ENCODE peak calls at places on chromosome 15, in eight cellular contexts. One of them, this sample, is unnamed.

GRCh38 chr15:25800761-25801515 is 62.2 kb downstream of the ATP10A start:
- DNase-seq in A549: no peak
- DNase-seq in brain microvascular endothelial cell: no peak
- DNase-seq in OCI-LY7: no peak
- DNase-seq in vagina: peak
- DNase-seq in neural progenitor cell: no peak
- DNase-seq in body of pancreas: no peak
- DNase-seq in transverse colon: no peak
- DNase-seq in this sample: peak

GRCh38 chr15:70281811-70282307 is 184.1 kb upstream of the TLE3 start:
- DNase-seq in A549: no peak
- DNase-seq in neural progenitor cell: no peak
- DNase-seq in transverse colon: no peak
- DNase-seq in body of pancreas: no peak
- DNase-seq in OCI-LY7: no peak
- DNase-seq in vagina: no peak
- DNase-seq in brain microvascular endothelial cell: peak
- DNase-seq in this sample: peak

GRCh38 chr15:95450413-95450812 is 880.1 kb upstream of the NR2F2 start:
- DNase-seq in OCI-LY7: no peak
- DNase-seq in brain microvascular endothelial cell: no peak
- DNase-seq in vagina: no peak
- DNase-seq in A549: no peak
- DNase-seq in body of pancreas: no peak
- DNase-seq in neural progenitor cell: no peak
- DNase-seq in transverse colon: no peak
- DNase-seq in this sample: no peak

GRCh38 chr15:76184640-76185020 is 124.8 kb downstream of the TMEM266 start:
- DNase-seq in OCI-LY7: no peak
- DNase-seq in brain microvascular endothelial cell: no peak
- DNase-seq in body of pancreas: no peak
- DNase-seq in vagina: no peak
- DNase-seq in neural progenitor cell: no peak
- DNase-seq in transverse colon: no peak
- DNase-seq in A549: no peak
- DNase-seq in this sample: no peak

GRCh38 chr15:83396071-83396470 is 51.1 kb upstream of the SH3GL3 start:
- DNase-seq in transverse colon: no peak
- DNase-seq in A549: no peak
- DNase-seq in body of pancreas: no peak
- DNase-seq in brain microvascular endothelial cell: no peak
- DNase-seq in OCI-LY7: no peak
- DNase-seq in vagina: no peak
- DNase-seq in neural progenitor cell: peak
- DNase-seq in this sample: no peak

GRCh38 chr15:40633178-40633577 is 39.1 kb downstream of the KNL1 start:
- DNase-seq in neural progenitor cell: no peak
- DNase-seq in body of pancreas: no peak
- DNase-seq in transverse colon: no peak
- DNase-seq in vagina: no peak
- DNase-seq in brain microvascular endothelial cell: peak
- DNase-seq in A549: peak
- DNase-seq in OCI-LY7: no peak
- DNase-seq in this sample: no peak

GRCh38 chr15:50810128-50810527 is 44.6 kb upstream of the SPPL2A start:
- DNase-seq in body of pancreas: no peak
- DNase-seq in A549: no peak
- DNase-seq in vagina: no peak
- DNase-seq in OCI-LY7: no peak
- DNase-seq in neural progenitor cell: no peak
- DNase-seq in brain microvascular endothelial cell: no peak
- DNase-seq in transverse colon: no peak
- DNase-seq in this sample: no peak

GRCh38 chr15:39502616-39503195 is 78.2 kb upstream of the THBS1 start:
- DNase-seq in OCI-LY7: no peak
- DNase-seq in vagina: no peak
- DNase-seq in brain microvascular endothelial cell: no peak
- DNase-seq in body of pancreas: no peak
- DNase-seq in neural progenitor cell: no peak
- DNase-seq in A549: no peak
- DNase-seq in transverse colon: no peak
- DNase-seq in this sample: no peak

GRCh38 chr15:70079831-70080230 is 17.9 kb downstream of the TLE3 start:
- DNase-seq in vagina: no peak
- DNase-seq in body of pancreas: no peak
- DNase-seq in OCI-LY7: no peak
- DNase-seq in brain microvascular endothelial cell: no peak
- DNase-seq in neural progenitor cell: no peak
- DNase-seq in A549: no peak
- DNase-seq in transverse colon: no peak
- DNase-seq in this sample: no peak

DNA sequence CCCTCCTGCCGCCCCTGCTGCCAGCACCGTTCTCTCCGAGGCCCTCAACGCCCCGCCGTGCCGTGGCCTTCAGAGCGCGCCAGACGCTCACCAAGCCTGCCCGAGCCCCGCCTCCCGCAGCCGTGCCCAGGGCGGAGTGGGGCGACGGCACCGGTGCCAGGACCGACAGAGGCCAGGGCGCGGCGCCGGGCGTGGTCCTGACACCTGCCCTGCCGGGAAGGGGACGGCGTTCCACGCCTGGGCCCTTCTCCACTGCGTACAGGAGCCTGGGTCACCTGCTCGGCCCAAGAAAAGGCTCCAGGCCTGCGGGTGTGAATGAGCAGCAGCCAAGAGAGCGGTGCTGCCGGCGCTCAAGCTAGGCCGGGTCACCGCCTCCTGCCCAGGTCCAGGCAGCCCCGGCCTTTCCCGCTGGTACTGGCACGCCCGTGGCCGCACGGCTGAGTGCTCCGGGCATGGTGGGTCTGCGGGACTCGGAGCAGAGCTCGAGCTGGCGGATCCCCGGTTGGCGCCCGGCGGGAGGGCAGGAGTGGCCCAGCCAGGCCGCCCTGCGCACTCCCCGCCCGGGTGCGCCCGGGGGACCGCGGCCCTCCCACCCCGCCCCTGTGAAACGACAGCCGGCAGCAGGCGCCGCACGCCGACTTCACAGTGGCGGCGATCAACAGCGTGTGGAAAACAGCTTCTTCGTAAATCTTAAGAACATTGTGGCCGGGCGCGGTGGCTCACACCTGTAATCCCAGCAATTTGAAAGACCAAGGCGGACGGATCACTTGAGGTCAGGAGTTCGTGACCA is 4.2 kb downstream of the OCA2 start:
- DNase-seq in neural progenitor cell: peak
- DNase-seq in OCI-LY7: no peak
- DNase-seq in transverse colon: peak
- DNase-seq in vagina: no peak
- DNase-seq in A549: no peak
- DNase-seq in body of pancreas: peak
- DNase-seq in brain microvascular endothelial cell: no peak
- DNase-seq in this sample: peak
- H3K4me3 ChIP-seq in neural progenitor cell: peak
- H3K4me3 ChIP-seq in OCI-LY7: no peak
- H3K4me3 ChIP-seq in transverse colon: peak
- H3K4me3 ChIP-seq in vagina: peak
- H3K4me3 ChIP-seq in A549: no peak
- H3K4me3 ChIP-seq in body of pancreas: no peak
- H3K4me3 ChIP-seq in brain microvascular endothelial cell: peak
- H3K4me3 ChIP-seq in this sample: peak

DNA sequence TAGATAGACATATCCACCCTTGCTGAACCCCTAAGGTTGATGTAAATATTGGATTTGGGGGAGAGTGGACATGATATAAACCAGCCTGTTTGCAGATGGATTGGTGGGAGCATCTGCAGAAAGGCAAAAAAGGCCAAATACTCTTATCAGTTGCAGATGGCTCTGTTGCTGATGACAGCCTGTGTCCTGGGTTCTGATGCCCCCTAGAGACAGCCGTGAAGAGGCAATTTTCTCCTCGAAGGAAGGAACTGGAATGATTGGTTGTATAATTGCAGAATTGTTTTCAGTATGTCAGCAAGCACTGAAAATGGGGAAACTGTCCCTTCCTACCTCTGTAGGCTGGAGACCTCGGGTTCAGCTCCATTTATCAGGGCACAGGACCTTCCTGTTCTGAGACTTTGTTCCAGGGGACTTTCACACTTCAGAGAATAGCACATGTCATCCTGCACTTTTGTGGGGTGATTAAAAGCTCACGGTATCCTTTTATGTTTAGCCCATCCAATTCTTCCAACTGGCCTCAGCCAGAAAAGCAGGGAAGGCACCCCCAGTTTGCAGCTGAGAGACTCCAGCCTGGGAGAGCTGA is 103.0 kb downstream of the PGPEP1L start:
- DNase-seq in A549: peak
- DNase-seq in brain microvascular endothelial cell: peak
- DNase-seq in body of pancreas: no peak
- DNase-seq in vagina: peak
- DNase-seq in transverse colon: peak
- DNase-seq in neural progenitor cell: peak
- DNase-seq in OCI-LY7: peak
- DNase-seq in this sample: no peak
- H3K27ac ChIP-seq in A549: peak
- H3K27ac ChIP-seq in brain microvascular endothelial cell: peak
- H3K27ac ChIP-seq in body of pancreas: no peak
- H3K27ac ChIP-seq in vagina: no peak
- H3K27ac ChIP-seq in transverse colon: no peak
- H3K27ac ChIP-seq in neural progenitor cell: no peak
- H3K27ac ChIP-seq in OCI-LY7: no peak
- H3K27ac ChIP-seq in this sample: no peak

DNA sequence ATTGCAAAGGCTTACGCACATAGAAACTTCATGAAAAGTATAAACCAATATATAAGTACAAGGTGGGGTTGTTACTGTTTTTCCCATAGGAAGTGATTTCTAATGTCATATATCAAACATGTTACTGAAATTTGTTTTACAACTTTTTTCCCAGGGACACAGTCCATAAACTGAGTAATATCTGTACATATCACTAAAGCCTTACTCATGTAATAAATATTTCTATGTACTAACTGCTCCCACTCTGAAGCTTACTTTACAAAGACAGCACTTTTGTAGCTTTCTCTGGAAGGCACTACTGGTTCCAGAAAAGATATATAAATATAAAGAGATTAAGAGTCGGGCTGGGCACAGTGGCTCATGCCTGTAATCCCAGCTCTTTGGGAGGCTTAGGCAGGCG is 91.7 kb downstream of the MYO5A start:
- DNase-seq in OCI-LY7: no peak
- DNase-seq in vagina: no peak
- DNase-seq in brain microvascular endothelial cell: no peak
- DNase-seq in body of pancreas: no peak
- DNase-seq in transverse colon: no peak
- DNase-seq in neural progenitor cell: no peak
- DNase-seq in A549: no peak
- DNase-seq in this sample: no peak
- H3K4me3 ChIP-seq in OCI-LY7: no peak
- H3K4me3 ChIP-seq in vagina: no peak
- H3K4me3 ChIP-seq in brain microvascular endothelial cell: no peak
- H3K4me3 ChIP-seq in body of pancreas: no peak
- H3K4me3 ChIP-seq in transverse colon: no peak
- H3K4me3 ChIP-seq in neural progenitor cell: no peak
- H3K4me3 ChIP-seq in A549: no peak
- H3K4me3 ChIP-seq in this sample: no peak

GRCh38 chr15:75131269-75131643 is 70.4 kb upstream of the C15orf39 start:
- DNase-seq in A549: no peak
- DNase-seq in neural progenitor cell: no peak
- DNase-seq in brain microvascular endothelial cell: no peak
- DNase-seq in OCI-LY7: no peak
- DNase-seq in body of pancreas: no peak
- DNase-seq in transverse colon: no peak
- DNase-seq in vagina: no peak
- DNase-seq in this sample: no peak
- H3K27ac ChIP-seq in A549: no peak
- H3K27ac ChIP-seq in neural progenitor cell: no peak
- H3K27ac ChIP-seq in brain microvascular endothelial cell: no peak
- H3K27ac ChIP-seq in OCI-LY7: no peak
- H3K27ac ChIP-seq in body of pancreas: peak
- H3K27ac ChIP-seq in transverse colon: peak
- H3K27ac ChIP-seq in vagina: no peak
- H3K27ac ChIP-seq in this sample: peak

GRCh38 chr15:36399276-36399675 is 180.2 kb upstream of the CDIN1 start:
- DNase-seq in A549: no peak
- DNase-seq in OCI-LY7: no peak
- DNase-seq in vagina: no peak
- DNase-seq in neural progenitor cell: no peak
- DNase-seq in transverse colon: no peak
- DNase-seq in body of pancreas: no peak
- DNase-seq in brain microvascular endothelial cell: no peak
- DNase-seq in this sample: no peak

GRCh38 chr15:36398212-36398611 is 181.2 kb upstream of the CDIN1 start:
- DNase-seq in vagina: no peak
- DNase-seq in A549: no peak
- DNase-seq in neural progenitor cell: no peak
- DNase-seq in body of pancreas: no peak
- DNase-seq in brain microvascular endothelial cell: no peak
- DNase-seq in OCI-LY7: no peak
- DNase-seq in transverse colon: no peak
- DNase-seq in this sample: no peak

GRCh38 chr15:36400936-36401585 is 178.4 kb upstream of the CDIN1 start:
- DNase-seq in transverse colon: no peak
- DNase-seq in brain microvascular endothelial cell: no peak
- DNase-seq in A549: no peak
- DNase-seq in neural progenitor cell: no peak
- DNase-seq in OCI-LY7: no peak
- DNase-seq in vagina: no peak
- DNase-seq in body of pancreas: no peak
- DNase-seq in this sample: no peak

GRCh38 chr15:36403351-36403750 is 176.1 kb upstream of the CDIN1 start:
- DNase-seq in transverse colon: no peak
- DNase-seq in OCI-LY7: no peak
- DNase-seq in A549: no peak
- DNase-seq in neural progenitor cell: peak
- DNase-seq in brain microvascular endothelial cell: no peak
- DNase-seq in vagina: no peak
- DNase-seq in body of pancreas: no peak
- DNase-seq in this sample: no peak

GRCh38 chr15:36401586-36401966 is 177.8 kb upstream of the CDIN1 start:
- DNase-seq in transverse colon: no peak
- DNase-seq in A549: no peak
- DNase-seq in OCI-LY7: no peak
- DNase-seq in body of pancreas: no peak
- DNase-seq in brain microvascular endothelial cell: no peak
- DNase-seq in neural progenitor cell: no peak
- DNase-seq in vagina: no peak
- DNase-seq in this sample: no peak
- H3K4me3 ChIP-seq in transverse colon: no peak
- H3K4me3 ChIP-seq in A549: peak
- H3K4me3 ChIP-seq in OCI-LY7: no peak
- H3K4me3 ChIP-seq in body of pancreas: no peak
- H3K4me3 ChIP-seq in brain microvascular endothelial cell: no peak
- H3K4me3 ChIP-seq in neural progenitor cell: no peak
- H3K4me3 ChIP-seq in vagina: no peak
- H3K4me3 ChIP-seq in this sample: no peak

GRCh38 chr15:101613130-101614000 is 38.8 kb downstream of the TM2D3 start:
- DNase-seq in vagina: no peak
- DNase-seq in A549: no peak
- DNase-seq in transverse colon: peak
- DNase-seq in neural progenitor cell: no peak
- DNase-seq in OCI-LY7: no peak
- DNase-seq in brain microvascular endothelial cell: peak
- DNase-seq in body of pancreas: peak
- DNase-seq in this sample: no peak
- H3K27ac ChIP-seq in vagina: no peak
- H3K27ac ChIP-seq in A549: no peak
- H3K27ac ChIP-seq in transverse colon: no peak
- H3K27ac ChIP-seq in neural progenitor cell: no peak
- H3K27ac ChIP-seq in OCI-LY7: no peak
- H3K27ac ChIP-seq in brain microvascular endothelial cell: no peak
- H3K27ac ChIP-seq in body of pancreas: no peak
- H3K27ac ChIP-seq in this sample: no peak

GRCh38 chr15:45431502-45431901 is 53.2 kb upstream of the GATM start:
- DNase-seq in body of pancreas: peak
- DNase-seq in brain microvascular endothelial cell: no peak
- DNase-seq in OCI-LY7: no peak
- DNase-seq in vagina: no peak
- DNase-seq in A549: no peak
- DNase-seq in neural progenitor cell: no peak
- DNase-seq in transverse colon: peak
- DNase-seq in this sample: no peak
- H3K4me3 ChIP-seq in body of pancreas: no peak
- H3K4me3 ChIP-seq in brain microvascular endothelial cell: no peak
- H3K4me3 ChIP-seq in OCI-LY7: no peak
- H3K4me3 ChIP-seq in vagina: no peak
- H3K4me3 ChIP-seq in A549: no peak
- H3K4me3 ChIP-seq in neural progenitor cell: no peak
- H3K4me3 ChIP-seq in transverse colon: peak
- H3K4me3 ChIP-seq in this sample: no peak

This sample was measured in upper lobe of right lung.